ENCODE peak calls at places on chromosomes 3 and 15, in nine cellular contexts. One of them, this sample, is unnamed.

GRCh38 chr3:25493786-25494185 is 65.7 kb downstream of the RARB start:
- DNase-seq in endothelial cell of umbilical vein: peak
- DNase-seq in HCT116: no peak
- DNase-seq in SK-N-SH: no peak
- DNase-seq in GM12878: no peak
- DNase-seq in H1: no peak
- DNase-seq in WTC11: no peak
- DNase-seq in HepG2: no peak
- DNase-seq in NB4: no peak
- DNase-seq in this sample: peak

GRCh38 chr3:12501360-12502020 is 17.2 kb downstream of the TSEN2 start:
- DNase-seq in GM12878: no peak
- DNase-seq in HCT116: no peak
- DNase-seq in HepG2: no peak
- DNase-seq in endothelial cell of umbilical vein: no peak
- DNase-seq in NB4: no peak
- DNase-seq in WTC11: no peak
- DNase-seq in H1: no peak
- DNase-seq in SK-N-SH: no peak
- DNase-seq in this sample: no peak

GRCh38 chr3:141184430-141184829 is 47.2 kb upstream of the PXYLP1 start:
- DNase-seq in H1: no peak
- DNase-seq in SK-N-SH: no peak
- DNase-seq in endothelial cell of umbilical vein: no peak
- DNase-seq in HepG2: no peak
- DNase-seq in GM12878: no peak
- DNase-seq in NB4: no peak
- DNase-seq in HCT116: no peak
- DNase-seq in WTC11: no peak
- DNase-seq in this sample: no peak

GRCh38 chr3:78919021-78919755 is 848.6 kb downstream of the ROBO1 start:
- DNase-seq in GM12878: peak
- DNase-seq in H1: no peak
- DNase-seq in SK-N-SH: no peak
- DNase-seq in endothelial cell of umbilical vein: no peak
- DNase-seq in NB4: no peak
- DNase-seq in HepG2: peak
- DNase-seq in HCT116: no peak
- DNase-seq in WTC11: no peak
- DNase-seq in this sample: peak

GRCh38 chr3:13030649-13031048 is 42.6 kb downstream of the IQSEC1 start:
- DNase-seq in H1: no peak
- DNase-seq in NB4: no peak
- DNase-seq in GM12878: no peak
- DNase-seq in HCT116: no peak
- DNase-seq in HepG2: no peak
- DNase-seq in endothelial cell of umbilical vein: no peak
- DNase-seq in SK-N-SH: no peak
- DNase-seq in WTC11: no peak
- DNase-seq in this sample: no peak

GRCh38 chr3:50491023-50491422 is 12.4 kb downstream of the CACNA2D2 start:
- DNase-seq in GM12878: no peak
- DNase-seq in H1: no peak
- DNase-seq in HepG2: no peak
- DNase-seq in WTC11: no peak
- DNase-seq in HCT116: no peak
- DNase-seq in SK-N-SH: no peak
- DNase-seq in NB4: no peak
- DNase-seq in endothelial cell of umbilical vein: no peak
- DNase-seq in this sample: no peak

GRCh38 chr3:183954875-183955274 is 62.8 kb downstream of the ABCC5 start:
- DNase-seq in NB4: no peak
- DNase-seq in endothelial cell of umbilical vein: no peak
- DNase-seq in WTC11: peak
- DNase-seq in GM12878: no peak
- DNase-seq in H1: peak
- DNase-seq in HepG2: no peak
- DNase-seq in SK-N-SH: no peak
- DNase-seq in HCT116: no peak
- DNase-seq in this sample: no peak

GRCh38 chr15:44788748-44789147 is 52.4 kb downstream of the TRIM69 start:
- DNase-seq in endothelial cell of umbilical vein: peak
- DNase-seq in H1: no peak
- DNase-seq in HepG2: no peak
- DNase-seq in HCT116: no peak
- DNase-seq in NB4: no peak
- DNase-seq in WTC11: no peak
- DNase-seq in GM12878: no peak
- DNase-seq in SK-N-SH: no peak
- DNase-seq in this sample: no peak

GRCh38 chr3:167493240-167493639 is 19.4 kb upstream of the SERPINI2 start:
- DNase-seq in NB4: peak
- DNase-seq in endothelial cell of umbilical vein: no peak
- DNase-seq in H1: no peak
- DNase-seq in HepG2: peak
- DNase-seq in GM12878: no peak
- DNase-seq in HCT116: peak
- DNase-seq in SK-N-SH: peak
- DNase-seq in WTC11: peak
- DNase-seq in this sample: peak

GRCh38 chr15:78565097-78565950 is at the start of gene CHRNA5:
- DNase-seq in NB4: peak
- DNase-seq in GM12878: peak
- DNase-seq in HepG2: peak
- DNase-seq in HCT116: peak
- DNase-seq in H1: peak
- DNase-seq in endothelial cell of umbilical vein: peak
- DNase-seq in SK-N-SH: peak
- DNase-seq in WTC11: peak
- DNase-seq in this sample: peak

GRCh38 chr15:51754267-51754666 is 2.9 kb downstream of the TMOD2 start:
- DNase-seq in WTC11: no peak
- DNase-seq in HCT116: no peak
- DNase-seq in H1: no peak
- DNase-seq in GM12878: no peak
- DNase-seq in SK-N-SH: no peak
- DNase-seq in HepG2: no peak
- DNase-seq in endothelial cell of umbilical vein: no peak
- DNase-seq in NB4: peak
- DNase-seq in this sample: no peak

GRCh38 chr3:117128876-117129275 is 419.3 kb downstream of the TUSC7 start:
- DNase-seq in H1: no peak
- DNase-seq in SK-N-SH: no peak
- DNase-seq in endothelial cell of umbilical vein: no peak
- DNase-seq in NB4: no peak
- DNase-seq in WTC11: no peak
- DNase-seq in GM12878: no peak
- DNase-seq in HepG2: no peak
- DNase-seq in HCT116: no peak
- DNase-seq in this sample: no peak
- TF ChIP-seq MAX in H1: no peak
- TF ChIP-seq MAX in SK-N-SH: no peak
- TF ChIP-seq MAX in endothelial cell of umbilical vein: no peak
- TF ChIP-seq MAX in NB4: no peak
- TF ChIP-seq MAX in WTC11: no peak
- TF ChIP-seq MAX in GM12878: no peak
- TF ChIP-seq MAX in HepG2: no peak
- TF ChIP-seq MAX in HCT116: no peak
- TF ChIP-seq MAX in this sample: no peak

DNA sequence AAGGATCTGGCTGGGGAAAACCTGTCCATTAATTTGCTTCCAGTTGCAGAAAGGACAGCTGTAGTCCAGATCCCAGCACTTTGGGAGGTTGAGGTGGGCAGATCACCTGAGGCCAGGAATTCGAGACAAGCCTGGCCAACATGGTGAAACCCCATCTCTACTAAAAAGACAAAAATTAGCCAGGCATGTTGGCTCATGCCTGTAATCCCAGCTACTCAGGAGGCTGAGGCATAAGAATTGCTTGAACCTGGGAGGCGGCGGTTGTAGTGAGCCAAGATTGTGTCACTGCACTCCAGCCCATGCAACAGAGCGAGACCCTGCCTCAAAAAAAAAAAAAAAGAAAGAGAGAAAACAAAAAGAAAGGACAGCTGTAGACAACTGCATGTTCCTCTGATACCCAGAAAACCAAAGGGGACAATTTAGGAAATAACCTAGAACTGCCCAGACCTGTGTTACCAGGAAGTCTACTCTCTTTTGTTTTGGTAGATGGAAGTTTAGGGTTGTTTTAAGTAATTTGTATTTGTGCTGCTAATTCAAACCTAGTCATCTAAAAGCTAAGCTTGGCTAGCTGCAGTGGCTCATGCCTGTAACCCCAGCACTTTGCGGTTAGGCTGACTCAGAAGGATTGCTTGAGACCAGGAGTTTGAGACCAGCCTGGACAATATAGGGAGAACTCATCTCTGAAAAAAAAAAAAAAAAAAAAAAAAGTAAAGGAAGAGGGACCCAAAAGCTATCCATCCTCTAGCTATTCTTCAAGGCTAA is 22.7 kb downstream of the EXD1 start:
- DNase-seq in NB4: no peak
- DNase-seq in HepG2: no peak
- DNase-seq in GM12878: no peak
- DNase-seq in WTC11: no peak
- DNase-seq in H1: no peak
- DNase-seq in HCT116: no peak
- DNase-seq in SK-N-SH: no peak
- DNase-seq in endothelial cell of umbilical vein: no peak
- DNase-seq in this sample: no peak
- TF ChIP-seq MAX in NB4: no peak
- TF ChIP-seq MAX in HepG2: no peak
- TF ChIP-seq MAX in GM12878: no peak
- TF ChIP-seq MAX in WTC11: no peak
- TF ChIP-seq MAX in H1: no peak
- TF ChIP-seq MAX in HCT116: no peak
- TF ChIP-seq MAX in SK-N-SH: no peak
- TF ChIP-seq MAX in endothelial cell of umbilical vein: no peak
- TF ChIP-seq MAX in this sample: no peak

GRCh38 chr3:112333002-112333385 is at the start of gene CD200:
- DNase-seq in endothelial cell of umbilical vein: peak
- DNase-seq in SK-N-SH: peak
- DNase-seq in H1: no peak
- DNase-seq in NB4: no peak
- DNase-seq in GM12878: no peak
- DNase-seq in HCT116: no peak
- DNase-seq in HepG2: no peak
- DNase-seq in WTC11: peak
- DNase-seq in this sample: no peak
- TF ChIP-seq MAX in endothelial cell of umbilical vein: no peak
- TF ChIP-seq MAX in SK-N-SH: no peak
- TF ChIP-seq MAX in H1: peak
- TF ChIP-seq MAX in NB4: no peak
- TF ChIP-seq MAX in GM12878: peak
- TF ChIP-seq MAX in HCT116: no peak
- TF ChIP-seq MAX in HepG2: no peak
- TF ChIP-seq MAX in WTC11: peak
- TF ChIP-seq MAX in this sample: no peak

DNA sequence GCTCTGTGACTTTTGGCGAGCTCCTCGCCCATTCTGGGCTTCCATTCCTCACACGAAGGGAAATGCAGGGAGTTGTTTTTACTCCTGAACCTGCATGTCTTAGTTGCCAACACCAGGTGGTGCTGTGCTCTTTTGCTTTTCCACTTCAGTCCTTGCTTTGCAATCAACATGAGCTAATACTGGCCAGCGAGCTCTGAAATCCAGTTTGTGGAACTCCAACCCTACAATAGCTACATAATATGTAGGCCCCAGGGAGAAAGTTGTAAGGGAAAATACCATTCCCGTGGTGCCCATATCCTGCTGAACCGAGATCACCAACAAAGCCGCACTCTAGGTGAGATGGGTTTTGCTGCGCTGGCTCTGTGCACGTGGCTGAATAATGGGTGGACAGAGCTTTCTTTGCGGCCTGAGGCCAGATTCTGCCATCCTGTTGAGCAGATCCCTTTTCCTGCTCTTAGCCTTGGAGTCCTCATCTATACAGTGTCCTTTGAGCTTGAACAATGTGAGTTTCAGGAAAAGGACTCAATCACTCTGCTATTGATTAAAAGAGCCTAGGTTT is 25.0 kb downstream of the LSM3 start:
- DNase-seq in NB4: peak
- DNase-seq in GM12878: no peak
- DNase-seq in HCT116: peak
- DNase-seq in WTC11: peak
- DNase-seq in HepG2: peak
- DNase-seq in SK-N-SH: peak
- DNase-seq in endothelial cell of umbilical vein: peak
- DNase-seq in H1: no peak
- DNase-seq in this sample: peak
- TF ChIP-seq MAX in NB4: peak
- TF ChIP-seq MAX in GM12878: no peak
- TF ChIP-seq MAX in HCT116: no peak
- TF ChIP-seq MAX in WTC11: no peak
- TF ChIP-seq MAX in HepG2: no peak
- TF ChIP-seq MAX in SK-N-SH: no peak
- TF ChIP-seq MAX in endothelial cell of umbilical vein: no peak
- TF ChIP-seq MAX in H1: no peak
- TF ChIP-seq MAX in this sample: no peak

GRCh38 chr3:159236306-159236705 is 434.5 kb downstream of the MFSD1 start:
- DNase-seq in WTC11: no peak
- DNase-seq in GM12878: no peak
- DNase-seq in endothelial cell of umbilical vein: peak
- DNase-seq in HepG2: no peak
- DNase-seq in HCT116: no peak
- DNase-seq in H1: no peak
- DNase-seq in NB4: no peak
- DNase-seq in SK-N-SH: peak
- DNase-seq in this sample: no peak
- TF ChIP-seq MAX in WTC11: no peak
- TF ChIP-seq MAX in GM12878: no peak
- TF ChIP-seq MAX in endothelial cell of umbilical vein: no peak
- TF ChIP-seq MAX in HepG2: no peak
- TF ChIP-seq MAX in HCT116: no peak
- TF ChIP-seq MAX in H1: no peak
- TF ChIP-seq MAX in NB4: no peak
- TF ChIP-seq MAX in SK-N-SH: no peak
- TF ChIP-seq MAX in this sample: no peak

GRCh38 chr3:159418571-159419526 is 569.8 kb upstream of the IL12A start:
- DNase-seq in H1: no peak
- DNase-seq in WTC11: no peak
- DNase-seq in HCT116: peak
- DNase-seq in HepG2: no peak
- DNase-seq in GM12878: no peak
- DNase-seq in SK-N-SH: no peak
- DNase-seq in NB4: no peak
- DNase-seq in endothelial cell of umbilical vein: peak
- DNase-seq in this sample: peak

GRCh38 chr3:159416854-159417253 is 571.8 kb upstream of the IL12A start:
- DNase-seq in endothelial cell of umbilical vein: no peak
- DNase-seq in H1: no peak
- DNase-seq in GM12878: no peak
- DNase-seq in HepG2: no peak
- DNase-seq in WTC11: no peak
- DNase-seq in SK-N-SH: no peak
- DNase-seq in HCT116: no peak
- DNase-seq in NB4: no peak
- DNase-seq in this sample: no peak

GRCh38 chr3:159413319-159413718 is 575.3 kb upstream of the IL12A start:
- DNase-seq in H1: no peak
- DNase-seq in NB4: no peak
- DNase-seq in WTC11: no peak
- DNase-seq in GM12878: no peak
- DNase-seq in HCT116: no peak
- DNase-seq in HepG2: no peak
- DNase-seq in endothelial cell of umbilical vein: no peak
- DNase-seq in SK-N-SH: no peak
- DNase-seq in this sample: no peak

GRCh38 chr3:159417761-159418160 is 570.9 kb upstream of the IL12A start:
- DNase-seq in NB4: no peak
- DNase-seq in H1: no peak
- DNase-seq in GM12878: no peak
- DNase-seq in HepG2: no peak
- DNase-seq in WTC11: no peak
- DNase-seq in HCT116: no peak
- DNase-seq in SK-N-SH: no peak
- DNase-seq in endothelial cell of umbilical vein: no peak
- DNase-seq in this sample: no peak
- TF ChIP-seq MAX in NB4: no peak
- TF ChIP-seq MAX in H1: no peak
- TF ChIP-seq MAX in GM12878: no peak
- TF ChIP-seq MAX in HepG2: no peak
- TF ChIP-seq MAX in WTC11: no peak
- TF ChIP-seq MAX in HCT116: no peak
- TF ChIP-seq MAX in SK-N-SH: no peak
- TF ChIP-seq MAX in endothelial cell of umbilical vein: no peak
- TF ChIP-seq MAX in this sample: no peak